ENCODE peak calls at places on chromosomes 12 and 14, in eight cellular contexts. D is gastrocnemius medialis, G is WERI-Rb-1, F is fibroblast of the aortic adventitia, E is choroid plexus epithelial cell, U is fibroblast of lung, M is GM23338, Q is esophagus squamous epithelium. W is an unnamed sample.

GRCh38 chr12:65631621-65632111 is 192.6 kb upstream of the HMGA2 start:
- DNase-seq in M (no peak), U (peak), E (peak), F (peak), G (no peak), Q (no peak), D (peak), W (no peak)

GRCh38 chr12:57626929-57627445 is 6.0 kb downstream of the B4GALNT1 start:
- DNase-seq in G (no peak), U (no peak), Q (no peak), F (no peak), M (no peak), E (no peak), D (no peak), W (peak)

GRCh38 chr14:104873380-104874055 is 8.4 kb downstream of the CEP170B start:
- DNase-seq in U (no peak), E (no peak), D (peak), Q (no peak), M (no peak), F (no peak), G (no peak), W (no peak)

GRCh38 chr14:37179896-37180502 is 7.6 kb upstream of the SLC25A21 start:
- DNase-seq in D (no peak), G (no peak), M (no peak), F (no peak), Q (no peak), E (no peak), U (peak), W (no peak)

GRCh38 chr14:70665448-70666363 is 24.0 kb downstream of the TTC9 start:
- DNase-seq in M (no peak), U (no peak), Q (no peak), G (no peak), F (no peak), D (peak), E (peak), W (no peak)

GRCh38 chr12:49824886-49825285 is 3.3 kb downstream of the NCKAP5L start:
- DNase-seq in Q (no peak), F (peak), M (no peak), U (peak), G (no peak), D (peak), E (peak), W (no peak)

GRCh38 chr12:6250343-6250742 is 50.1 kb downstream of the CD9 start:
- DNase-seq in G (peak), F (peak), Q (no peak), M (no peak), D (no peak), U (no peak), E (no peak), W (no peak)

GRCh38 chr12:27822076-27822712 is 42.2 kb upstream of the MANSC4 start:
- DNase-seq in F (peak), E (peak), Q (no peak), M (no peak), D (no peak), G (no peak), U (peak), W (no peak)

GRCh38 chr14:85752179-85752578 is 222.2 kb downstream of the FLRT2 start:
- DNase-seq in F (no peak), D (no peak), E (no peak), Q (no peak), G (no peak), M (no peak), U (no peak), W (no peak)

GRCh38 chr12:65926119-65927004 is 102.1 kb downstream of the HMGA2 start:
- DNase-seq in E (no peak), D (no peak), M (peak), U (no peak), F (no peak), Q (no peak), G (no peak), W (no peak)

GRCh38 chr14:23610090-23610814 is 25.9 kb upstream of the DHRS2 start:
- DNase-seq in M (no peak), E (no peak), D (no peak), F (no peak), Q (no peak), G (no peak), U (no peak), W (no peak)

GRCh38 chr12:58395470-58395869 is 454.1 kb downstream of the ATP23 start:
- DNase-seq in M (no peak), E (peak), F (no peak), U (peak), D (no peak), G (no peak), Q (no peak), W (no peak)

GRCh38 chr12:83997425-83997824 is 915.2 kb downstream of the SLC6A15 start:
- DNase-seq in E (peak), G (no peak), F (no peak), U (no peak), Q (no peak), M (no peak), D (no peak), W (no peak)

GRCh38 chr12:131092911-131093901 is 139.5 kb downstream of the ADGRD1 start:
- DNase-seq in E (no peak), G (no peak), D (no peak), U (no peak), F (no peak), M (no peak), Q (no peak), W (peak)

GRCh38 chr14:30296956-30297405 is 262.0 kb upstream of the G2E3 start:
- DNase-seq in D (no peak), F (no peak), G (no peak), E (no peak), Q (no peak), U (no peak), M (no peak), W (no peak)

GRCh38 chr12:127677537-127678131 is 589.3 kb upstream of the TMEM132C start:
- DNase-seq in U (peak), D (peak), E (peak), M (peak), G (peak), F (peak), Q (no peak), W (no peak)

GRCh38 chr12:124928095-124928911 is 13.9 kb upstream of the UBC start:
- DNase-seq in M (peak), U (peak), E (peak), G (no peak), D (peak), F (peak), Q (no peak), W (peak)

GRCh38 chr12:94208433-94208921 is 60.1 kb downstream of the PLXNC1 start:
- DNase-seq in M (no peak), U (no peak), D (no peak), Q (no peak), E (no peak), G (no peak), F (no peak), W (no peak)

GRCh38 chr14:52988153-52988552 is 37.3 kb upstream of the FERMT2 start:
- DNase-seq in E (no peak), D (no peak), G (no peak), F (no peak), Q (no peak), U (no peak), M (no peak), W (no peak)

GRCh38 chr14:24789277-24789832 is 155.4 kb upstream of the GZMB start:
- DNase-seq in M (no peak), E (no peak), Q (no peak), F (no peak), G (no peak), U (no peak), D (no peak), W (no peak)

GRCh38 chr12:84874125-84874824 is 38.3 kb downstream of the SLC6A15 start:
- DNase-seq in D (no peak), G (no peak), F (peak), U (peak), M (peak), E (peak), Q (no peak), W (no peak)

GRCh38 chr12:29516431-29516875 is 19.0 kb upstream of the OVCH1 start:
- DNase-seq in U (peak), E (peak), D (no peak), G (no peak), M (no peak), F (peak), Q (no peak), W (no peak)

GRCh38 chr14:50357124-50357523 is 39.6 kb downstream of the CDKL1 start:
- DNase-seq in U (no peak), G (no peak), F (no peak), M (no peak), D (no peak), E (no peak), Q (no peak), W (no peak)

GRCh38 chr12:65876898-65877721 is 52.8 kb downstream of the HMGA2 start:
- DNase-seq in E (peak), Q (no peak), U (peak), M (peak), D (no peak), F (peak), G (no peak), W (no peak)

GRCh38 chr14:79404874-79405273 is 806.4 kb downstream of the DIO2 start:
- DNase-seq in F (no peak), G (no peak), E (peak), D (no peak), M (no peak), U (no peak), Q (no peak), W (no peak)

GRCh38 chr14:91867316-91867988 is at the start of gene TC2N:
- DNase-seq in F (no peak), M (no peak), U (no peak), E (no peak), D (no peak), Q (no peak), G (no peak), W (no peak)

GRCh38 chr12:6363330-6364036 is 11.9 kb downstream of the SCNN1A start:
- DNase-seq in G (no peak), D (peak), F (no peak), Q (no peak), M (peak), E (peak), U (peak), W (no peak)

GRCh38 chr12:7989827-7990491 is 42.6 kb upstream of the FOXJ2 start:
- DNase-seq in G (no peak), D (peak), E (no peak), U (no peak), M (no peak), Q (peak), F (no peak), W (no peak)

GRCh38 chr12:106889950-106890626 is 65.6 kb upstream of the TMEM263 start:
- DNase-seq in G (no peak), D (no peak), Q (no peak), F (no peak), U (no peak), E (no peak), M (no peak), W (no peak)

GRCh38 chr14:35632276-35633071 is 98.5 kb downstream of the INSM2 start:
- DNase-seq in M (no peak), F (peak), U (peak), D (no peak), G (no peak), E (peak), Q (no peak), W (no peak)

GRCh38 chr14:30885840-30886740 is 11.7 kb downstream of the COCH start:
- DNase-seq in M (no peak), D (no peak), F (peak), G (no peak), U (peak), Q (no peak), E (no peak), W (no peak)

GRCh38 chr14:69632752-69633151 is 21.4 kb downstream of the SUSD6 start:
- DNase-seq in G (no peak), Q (no peak), M (no peak), F (no peak), U (no peak), E (no peak), D (no peak), W (no peak)

GRCh38 chr14:51821822-51822221 is 38.6 kb upstream of the GNG2 start:
- DNase-seq in D (no peak), M (no peak), F (peak), G (no peak), E (peak), Q (no peak), U (peak), W (no peak)

GRCh38 chr14:38125484-38125912 is 82.2 kb upstream of the SSTR1 start:
- DNase-seq in M (no peak), G (no peak), E (no peak), Q (no peak), U (no peak), F (no peak), D (no peak), W (no peak)

GRCh38 chr12:89710873-89711179 is 2.2 kb upstream of the ATP2B1 start:
- DNase-seq in M (no peak), G (no peak), F (no peak), Q (no peak), E (no peak), U (no peak), D (no peak), W (no peak)

GRCh38 chr14:102772781-102773570 is 4.3 kb upstream of the TRAF3 start:
- DNase-seq in D (no peak), U (no peak), F (no peak), G (peak), E (peak), Q (no peak), M (peak), W (no peak)

GRCh38 chr14:36604757-36605505 is 22.5 kb upstream of the NKX2-8 start:
- DNase-seq in E (peak), M (peak), D (no peak), Q (no peak), U (peak), G (peak), F (peak), W (no peak)

GRCh38 chr12:99686142-99686541 is 38.6 kb downstream of the GARIN6 start:
- DNase-seq in F (no peak), Q (no peak), U (no peak), M (no peak), G (no peak), D (no peak), E (no peak), W (no peak)

GRCh38 chr12:56129210-56129691 is 1.2 kb downstream of the ESYT1 start:
- DNase-seq in Q (no peak), U (peak), G (peak), D (peak), F (peak), M (peak), E (no peak), W (peak)

DNA sequence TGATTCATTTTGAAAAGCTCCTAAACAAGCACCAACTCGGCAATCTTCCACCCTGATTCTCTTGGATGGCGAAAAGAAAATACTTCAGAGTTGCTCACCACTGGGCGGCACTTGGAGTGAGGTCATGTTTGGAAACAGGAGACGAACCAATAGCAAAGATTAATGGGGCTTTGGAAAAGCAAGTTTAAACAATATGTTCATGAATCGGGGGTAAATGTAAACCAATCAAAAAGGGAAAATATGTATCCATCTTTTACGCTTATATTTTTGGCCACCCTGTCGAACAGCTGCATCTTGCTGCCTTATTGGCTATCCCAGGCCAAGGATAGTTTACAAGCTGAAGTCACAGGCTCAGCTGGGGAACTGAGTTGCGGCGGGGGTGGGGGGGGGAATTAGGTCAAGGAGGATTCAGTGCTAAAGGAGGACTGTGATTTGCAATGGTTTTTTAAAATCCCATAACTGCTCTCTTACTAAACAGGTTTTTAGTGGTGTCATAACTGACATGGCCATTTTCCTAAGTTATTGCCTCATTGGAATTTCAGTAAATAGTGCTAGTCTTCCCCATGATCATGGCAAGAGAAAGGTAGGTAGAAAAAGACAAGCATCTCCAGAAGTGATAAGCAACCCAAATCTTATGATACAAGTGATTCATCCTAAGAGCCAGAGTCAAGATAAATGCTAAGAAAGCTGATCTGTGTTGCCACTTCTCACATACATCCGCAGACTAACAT is 210.6 kb downstream of the PHLDA1 start:
- DNase-seq in G (peak), U (peak), E (no peak), F (peak), M (no peak), Q (peak), D (peak), W (no peak)
- TF ChIP-seq CTCF in G (peak), U (no peak), E (no peak), F (peak), M (no peak), Q (no peak), D (no peak), W (no peak)

GRCh38 chr14:68172216-68172615 is 352.6 kb downstream of the RAD51B start:
- DNase-seq in F (no peak), D (no peak), G (no peak), U (no peak), Q (no peak), M (no peak), E (no peak), W (no peak)
- H3K4me3 ChIP-seq in F (no peak), D (no peak), G (no peak), U (no peak), Q (no peak), M (no peak), E (no peak), W (no peak)

DNA sequence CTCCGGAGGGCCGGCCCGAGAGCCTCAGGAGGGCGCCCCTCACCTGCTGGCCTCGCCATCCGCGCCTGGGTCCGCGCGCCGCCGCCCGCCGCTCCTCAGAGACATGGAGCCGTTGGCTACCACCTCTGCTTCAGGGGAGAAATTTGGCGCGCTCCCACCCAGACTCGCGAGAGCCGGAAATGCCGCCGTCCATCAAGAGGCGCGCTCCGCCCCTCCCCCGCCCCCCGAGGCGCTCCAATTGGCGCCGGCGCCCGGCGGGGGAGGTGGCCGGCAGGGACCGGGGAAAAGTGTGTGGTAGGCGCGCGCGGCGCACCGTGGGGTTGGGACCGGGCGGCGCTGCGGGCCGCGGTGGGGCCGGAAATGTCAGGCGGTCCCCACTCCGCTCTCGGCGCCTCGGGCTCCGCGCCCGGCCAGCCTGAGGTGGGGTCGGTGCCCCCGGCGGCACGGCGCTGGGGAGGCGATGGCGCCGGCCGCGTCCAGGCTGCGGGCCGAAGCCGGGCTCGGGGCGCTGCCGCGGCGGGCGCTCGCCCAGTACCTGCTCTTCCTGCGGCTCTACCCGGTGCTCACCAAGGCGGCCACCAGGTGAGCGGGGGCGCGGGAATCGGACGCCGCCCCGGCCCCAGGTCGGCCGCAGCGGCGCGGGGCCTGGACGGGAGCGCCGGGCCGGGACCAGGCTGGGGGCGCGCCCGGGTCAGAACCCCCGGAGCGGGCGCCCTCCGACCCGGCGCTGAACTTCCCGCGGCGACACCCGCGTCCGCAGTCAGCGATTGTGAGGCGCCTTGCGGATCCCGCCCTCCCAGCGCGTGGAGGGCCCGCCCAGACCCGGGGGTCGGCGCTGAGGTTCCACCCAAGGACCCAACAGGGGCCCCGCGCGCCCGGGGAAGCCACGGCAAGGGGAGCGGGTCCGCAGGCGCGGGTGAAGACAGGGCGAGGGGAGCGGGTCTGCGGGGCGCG is at the start of the genes POLE and PXMP2:
- DNase-seq in U (peak), G (peak), E (peak), F (peak), Q (peak), M (peak), D (peak), W (peak)
- TF ChIP-seq CTCF in U (no peak), G (no peak), E (no peak), F (no peak), Q (no peak), M (no peak), D (peak), W (no peak)

GRCh38 chr12:69287556-69287955 is 48.2 kb downstream of the CPSF6 start:
- DNase-seq in U (no peak), F (peak), Q (no peak), E (no peak), G (no peak), D (no peak), M (no peak), W (no peak)

GRCh38 chr12:69278814-69279782 is 39.7 kb downstream of the CPSF6 start:
- DNase-seq in Q (no peak), F (no peak), U (no peak), M (peak), E (no peak), G (no peak), D (no peak), W (no peak)

GRCh38 chr12:69284131-69284530 is 44.8 kb downstream of the CPSF6 start:
- DNase-seq in F (peak), Q (no peak), E (peak), D (peak), G (peak), U (peak), M (peak), W (no peak)
- H3K4me3 ChIP-seq in F (peak), Q (no peak), E (peak), D (peak), G (peak), U (peak), M (peak), W (peak)

GRCh38 chr12:32281098-32281497 is 118.3 kb upstream of the FGD4 start:
- DNase-seq in E (no peak), Q (no peak), M (no peak), D (no peak), U (no peak), F (no peak), G (no peak), W (no peak)
- TF ChIP-seq CTCF in E (no peak), Q (no peak), M (no peak), D (no peak), U (no peak), F (no peak), G (no peak), W (no peak)

GRCh38 chr12:53568428-53569173 is 57.6 kb downstream of the ATF7 start:
- DNase-seq in M (no peak), G (no peak), F (peak), D (no peak), E (no peak), Q (no peak), U (peak), W (no peak)
- H3K4me3 ChIP-seq in M (no peak), G (no peak), F (no peak), D (no peak), E (no peak), Q (no peak), U (no peak), W (no peak)

GRCh38 chr12:46401703-46402102 is 29.1 kb upstream of the SLC38A2 start:
- DNase-seq in F (peak), G (no peak), E (peak), M (peak), D (no peak), U (peak), Q (no peak), W (no peak)
- TF ChIP-seq CTCF in F (peak), G (no peak), E (peak), M (peak), D (no peak), U (peak), Q (no peak), W (peak)

W was measured in coronary artery.